ENCODE peak calls at places on chromosome 5, in four cellular contexts. G is stimulated activated CD8-positive, alpha-beta memory T cell treated with anti-CD3 and anti-CD28 coated beads, Interleukin-4, amount 100 ng/mL, for 24 hours; A is D721Med; Q is kidney. Y is an unnamed sample.

GRCh38 chr5:128035689-128036088 is 47.9 kb upstream of the SLC12A2 start:
- DNase-seq in A (no peak), G (no peak), Q (no peak), Y (no peak)

GRCh38 chr5:4868140-4868735 is 271.9 kb upstream of the ADAMTS16 start:
- DNase-seq in Q (no peak), G (peak), A (peak), Y (no peak)

GRCh38 chr5:125415126-125415525 is 668.7 kb upstream of the ZNF608 start:
- DNase-seq in Q (peak), G (no peak), A (no peak), Y (no peak)

GRCh38 chr5:58482536-58482935 is 8.7 kb upstream of the GAPT start:
- DNase-seq in G (no peak), Q (no peak), A (no peak), Y (no peak)

GRCh38 chr5:45521067-45521466 is 175.1 kb downstream of the HCN1 start:
- DNase-seq in Q (no peak), G (no peak), A (no peak), Y (no peak)

GRCh38 chr5:150001660-150002493 is 1.3 kb downstream of the HMGXB3 start:
- DNase-seq in A (no peak), G (peak), Q (no peak), Y (no peak)

GRCh38 chr5:145396888-145397287 is 438.3 kb downstream of the PRELID2 start:
- DNase-seq in G (no peak), A (no peak), Q (no peak), Y (no peak)

GRCh38 chr5:963310-963672 is 45.3 kb upstream of the NKD2 start:
- DNase-seq in Q (peak), G (no peak), A (no peak), Y (no peak)

GRCh38 chr5:159135896-159136531 is 36.3 kb upstream of the EBF1 start:
- DNase-seq in Q (no peak), A (no peak), G (no peak), Y (no peak)

GRCh38 chr5:139360384-139360783 is 18.7 kb downstream of the PAIP2 start:
- DNase-seq in Q (no peak), G (no peak), A (no peak), Y (peak)

GRCh38 chr5:145531038-145531734 is 304.0 kb downstream of the PRELID2 start:
- DNase-seq in G (no peak), Q (no peak), A (no peak), Y (no peak)

GRCh38 chr5:1003296-1003937 is 5.2 kb upstream of the NKD2 start:
- DNase-seq in A (no peak), G (no peak), Q (peak), Y (peak)

GRCh38 chr5:39521945-39522590 is 97.3 kb upstream of the DAB2 start:
- DNase-seq in G (no peak), A (no peak), Q (no peak), Y (no peak)

GRCh38 chr5:180975338-180975737 is 13.3 kb upstream of the BTNL3 start:
- DNase-seq in G (no peak), Q (no peak), A (no peak), Y (no peak)

GRCh38 chr5:93044860-93045666 is 536.0 kb downstream of the NR2F1-AS1 start:
- DNase-seq in A (no peak), G (no peak), Q (no peak), Y (no peak)

GRCh38 chr5:31645420-31646081 is 6.6 kb downstream of the PDZD2 start:
- DNase-seq in G (no peak), A (no peak), Q (no peak), Y (no peak)

GRCh38 chr5:106699198-106699597 is 971.5 kb downstream of the EFNA5 start:
- DNase-seq in Q (no peak), G (no peak), A (no peak), Y (no peak)

GRCh38 chr5:40680741-40681350 is 1.1 kb downstream of the PTGER4 start:
- DNase-seq in Q (peak), A (no peak), G (no peak), Y (peak)

GRCh38 chr5:142716963-142717362 is 31.1 kb upstream of the FGF1 start:
- DNase-seq in Q (peak), G (no peak), A (no peak), Y (no peak)

GRCh38 chr5:2895876-2896275 is 144.4 kb upstream of the IRX2 start:
- DNase-seq in G (no peak), A (no peak), Q (no peak), Y (no peak)

GRCh38 chr5:133246376-133247144 is 194.7 kb downstream of the HSPA4 start:
- DNase-seq in A (no peak), G (no peak), Q (no peak), Y (peak)

GRCh38 chr5:34501840-34502239 is 154.3 kb upstream of the RAI14 start:
- DNase-seq in Q (no peak), G (no peak), A (no peak), Y (no peak)

GRCh38 chr5:135236187-135236835 is 162.7 kb downstream of the MACROH2A1 start:
- DNase-seq in G (no peak), A (peak), Q (peak), Y (peak)

GRCh38 chr5:148979104-148979723 is 83.6 kb downstream of the SH3TC2 start:
- DNase-seq in A (no peak), G (no peak), Q (peak), Y (no peak)

GRCh38 chr5:80480354-80480753 is 7.5 kb upstream of the FAM151B start:
- DNase-seq in A (no peak), Q (no peak), G (no peak), Y (no peak)

GRCh38 chr5:154478224-154478565 is at the start of gene HAND1:
- DNase-seq in G (no peak), Q (peak), A (peak), Y (no peak)

GRCh38 chr5:155144956-155145355 is 131.4 kb downstream of the KIF4B start:
- DNase-seq in G (no peak), Q (no peak), A (no peak), Y (no peak)

GRCh38 chr5:55004728-55005127 is 19.3 kb upstream of the GZMK start:
- DNase-seq in Q (no peak), A (no peak), G (no peak), Y (no peak)

GRCh38 chr5:139873033-139873794 is 77.6 kb downstream of the PSD2 start:
- DNase-seq in A (no peak), Q (peak), G (no peak), Y (no peak)

GRCh38 chr5:158121678-158122077 is 262.7 kb upstream of the CLINT1 start:
- DNase-seq in G (no peak), A (no peak), Q (no peak), Y (no peak)

GRCh38 chr5:40871177-40871576 is 30.0 kb downstream of the CARD6 start:
- DNase-seq in G (no peak), A (no peak), Q (no peak), Y (no peak)

GRCh38 chr5:156473271-156473935 is 146.4 kb downstream of the SGCD start:
- DNase-seq in A (no peak), Q (no peak), G (no peak), Y (no peak)

GRCh38 chr5:141192110-141192725 is at the start of gene PCDHB10:
- DNase-seq in Q (peak), G (no peak), A (peak), Y (no peak)

GRCh38 chr5:140075371-140075770 is 32.3 kb upstream of the NRG2 start:
- DNase-seq in Q (no peak), G (no peak), A (no peak), Y (no peak)